ENCODE peak calls at places on chromosomes 2 and 18, in four cellular contexts. W is GM23338, O is HCT116, M is hepatocyte. R is an unnamed sample. For H3K36me3, the result is how much of the 10 kb centered on the place peaks cover.

GRCh38 chr2:233470007-233470687 is 96.4 kb downstream of the USP40 start:
- DNase-seq in W (no peak), O (no peak), M (no peak), R (no peak)

GRCh38 chr2:204491528-204491927 is 53.7 kb upstream of the PARD3B start:
- DNase-seq in W (no peak), O (no peak), M (no peak), R (no peak)

GRCh38 chr2:157312866-157313486 is 12.6 kb downstream of the ERMN start:
- DNase-seq in W (no peak), O (no peak), M (no peak), R (no peak)

GRCh38 chr2:3864943-3865664 is 161.7 kb downstream of the DCDC2C start:
- DNase-seq in W (no peak), O (no peak), M (no peak), R (no peak)

GRCh38 chr2:179340678-179341077 is 76.0 kb upstream of the SESTD1 start:
- DNase-seq in W (peak), O (peak), M (peak), R (no peak)

GRCh38 chr2:68320118-68320641 is 431 bp upstream of the CNRIP1 start:
- DNase-seq in W (peak), O (no peak), M (peak), R (no peak)

GRCh38 chr2:161141033-161141432 is 19.2 kb upstream of the TANK start:
- DNase-seq in W (no peak), O (no peak), M (no peak), R (no peak)

GRCh38 chr18:26405190-26405781 is 143.1 kb downstream of the KCTD1 start:
- DNase-seq in W (peak), O (peak), M (peak), R (peak)

GRCh38 chr2:41763091-41763490 is 284.7 kb upstream of the PKDCC start:
- DNase-seq in W (no peak), O (no peak), M (no peak), R (no peak)

GRCh38 chr2:1644427-1644826 is 99.9 kb downstream of the PXDN start:
- DNase-seq in W (no peak), O (no peak), M (no peak), R (no peak)
- TF ChIP-seq EZH2phosphoT487 in W (no peak), O (no peak), M (no peak), R (no peak)

GRCh38 chr2:215374642-215375466 is 61.0 kb downstream of the FN1 start:
- DNase-seq in W (no peak), O (no peak), M (no peak), R (no peak)
- H3K36me3 ChIP-seq in W (half or more), O (under half), M (under half), R (under half)

GRCh38 chr2:174777334-174777733 is 13.1 kb upstream of the CHRNA1 start:
- DNase-seq in W (no peak), O (no peak), M (no peak), R (no peak)
- TF ChIP-seq EZH2phosphoT487 in W (no peak), O (no peak), M (no peak), R (no peak)

GRCh38 chr2:135931776-135932438 is 53.5 kb downstream of the DARS1 start:
- DNase-seq in W (no peak), O (no peak), M (no peak), R (no peak)
- H3K36me3 ChIP-seq in W (under half), O (under half), M (under half), R (half or more)

GRCh38 chr2:174007010-174007409 is 41.8 kb upstream of the SP3 start:
- DNase-seq in W (no peak), O (no peak), M (no peak), R (no peak)
- TF ChIP-seq EZH2phosphoT487 in W (no peak), O (no peak), M (no peak), R (no peak)

GRCh38 chr2:238256111-238256510 is 16.3 kb upstream of the HES6 start:
- DNase-seq in W (no peak), O (no peak), M (no peak), R (no peak)

GRCh38 chr2:238256594-238257104 is 16.8 kb upstream of the HES6 start:
- DNase-seq in W (peak), O (peak), M (peak), R (peak)

GRCh38 chr2:238255636-238256035 is 15.8 kb upstream of the HES6 start:
- DNase-seq in W (no peak), O (no peak), M (no peak), R (no peak)

GRCh38 chr2:238254095-238254494 is 14.3 kb upstream of the HES6 start:
- DNase-seq in W (no peak), O (no peak), M (no peak), R (no peak)

DNA sequence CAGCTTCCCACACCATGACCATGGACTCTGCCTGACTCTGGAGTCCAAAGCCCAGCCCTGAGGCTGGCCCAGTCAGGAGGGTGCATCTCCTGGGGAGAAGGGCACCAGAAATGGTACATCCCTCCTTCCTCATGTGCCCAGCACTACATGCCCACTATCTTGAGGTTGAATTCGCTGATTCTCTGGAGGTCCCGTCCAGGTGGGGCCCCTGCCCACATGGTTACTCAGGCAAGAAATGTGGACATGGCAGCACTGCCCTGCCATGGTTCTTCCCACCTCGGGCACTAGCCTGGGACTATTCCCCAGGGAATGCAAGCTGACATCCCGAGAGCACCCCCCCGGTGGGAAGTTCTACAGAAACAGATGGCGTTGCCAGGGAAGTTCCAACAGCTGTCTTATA is 15.3 kb upstream of the HES6 start:
- DNase-seq in W (no peak), O (no peak), M (no peak), R (no peak)
- H3K36me3 ChIP-seq in W (under half), O (under half), M (under half), R (under half)